ENCODE peak calls at places on chromosome 3, in four cellular contexts. V is nephron progenitor cell, P is fibroblast of pulmonary artery, C is C1 segment of cervical spinal cord. O is an unnamed sample.

GRCh38 chr3:5568451-5568850 is 380.9 kb downstream of the EDEM1 start:
- DNase-seq in P (no peak), V (peak), C (no peak), O (peak)

GRCh38 chr3:32215185-32215584 is 23.3 kb upstream of the CMTM8 start:
- DNase-seq in C (no peak), V (no peak), P (no peak), O (no peak)

GRCh38 chr3:194384569-194385001 is 14.5 kb downstream of the GP5 start:
- DNase-seq in C (no peak), P (no peak), V (no peak), O (no peak)

GRCh38 chr3:113218011-113218678 is 6.8 kb downstream of the BOC start:
- DNase-seq in C (no peak), V (no peak), P (no peak), O (no peak)

GRCh38 chr3:160180581-160181216 is 44.5 kb upstream of the C3orf80 start:
- DNase-seq in V (peak), P (peak), C (no peak), O (peak)

GRCh38 chr3:49295489-49296058 is 18.5 kb upstream of the C3orf62 start:
- DNase-seq in C (no peak), P (peak), V (peak), O (peak)

GRCh38 chr3:174126990-174127758 is 729.6 kb downstream of the NLGN1 start:
- DNase-seq in V (no peak), P (no peak), C (no peak), O (peak)

GRCh38 chr3:127438371-127438770 is 150.5 kb upstream of the PRR20G start:
- DNase-seq in V (no peak), P (no peak), C (no peak), O (no peak)

GRCh38 chr3:117630885-117631284 is 921.3 kb downstream of the TUSC7 start:
- DNase-seq in C (no peak), V (no peak), P (no peak), O (no peak)

GRCh38 chr3:52090620-52091468 is 34.5 kb upstream of the DUSP7 start:
- DNase-seq in C (no peak), V (no peak), P (no peak), O (no peak)

GRCh38 chr3:129182390-129183180 is 1.1 kb downstream of the CNBP start:
- DNase-seq in C (no peak), V (no peak), P (peak), O (peak)

GRCh38 chr3:101848326-101848725 is 988 bp upstream of the NFKBIZ start:
- DNase-seq in P (no peak), V (no peak), C (no peak), O (no peak)

GRCh38 chr3:159969-160368 is 36.6 kb upstream of the CHL1 start:
- DNase-seq in C (no peak), V (no peak), P (no peak), O (no peak)

GRCh38 chr3:146709969-146710368 is 104.8 kb upstream of the PLSCR5 start:
- DNase-seq in P (peak), V (no peak), C (no peak), O (peak)

GRCh38 chr3:151085227-151085888 is at the start of gene MED12L:
- DNase-seq in C (peak), P (peak), V (peak), O (peak)

GRCh38 chr3:21414506-21414905 is 336.5 kb downstream of the ZNF385D start:
- DNase-seq in V (no peak), C (no peak), P (no peak), O (no peak)

GRCh38 chr3:30676424-30677346 is 70.3 kb downstream of the TGFBR2 start:
- DNase-seq in C (no peak), P (no peak), V (no peak), O (peak)

GRCh38 chr3:167835359-167835758 is 99.8 kb downstream of the SERPINI1 start:
- DNase-seq in P (no peak), V (no peak), C (no peak), O (no peak)